ENCODE peak calls at places on chromosomes 5 and 9, in seven cellular contexts. S, Q, K, L, Y, O and G are unnamed samples.
A peak's percentile ranks its signal among the peaks of the same experiment; 100 is the strongest.

GRCh38 chr5:136166909-136167308 is 26.1 kb downstream of the SMIM32 start:
- DNase-seq in S (no peak), Q (no peak), K (peak; percentile 21), L (no peak), Y (no peak), O (no peak), G (no peak)

GRCh38 chr9:14342746-14343145 is 28.8 kb upstream of the NFIB start:
- DNase-seq in S (no peak), Q (no peak), K (no peak), L (no peak), Y (no peak), O (no peak), G (no peak)

GRCh38 chr9:129143461-129143927 is 32.3 kb downstream of the PTPA start:
- DNase-seq in S (no peak), Q (no peak), K (no peak), L (peak; percentile 48), Y (no peak), O (peak; percentile 37), G (no peak)

GRCh38 chr9:12141422-12141821 is 551.8 kb upstream of the TYRP1 start:
- DNase-seq in S (no peak), Q (no peak), K (no peak), L (no peak), Y (no peak), O (no peak), G (no peak)

GRCh38 chr5:75622564-75622963 is 11.3 kb downstream of the ANKDD1B start:
- DNase-seq in S (no peak), Q (no peak), K (no peak), L (no peak), Y (no peak), O (no peak), G (no peak)

GRCh38 chr5:110086658-110087388 is 397.1 kb downstream of the MAN2A1 start:
- DNase-seq in S (no peak), Q (no peak), K (no peak), L (no peak), Y (no peak), O (no peak), G (no peak)

GRCh38 chr5:169970911-169971436 is 9.3 kb downstream of the INSYN2B start:
- DNase-seq in S (peak; percentile 24), Q (no peak), K (no peak), L (no peak), Y (no peak), O (no peak), G (no peak)

GRCh38 chr9:72788966-72789365 is 163.9 kb downstream of the ALDH1A1 start:
- DNase-seq in S (no peak), Q (no peak), K (no peak), L (no peak), Y (no peak), O (no peak), G (no peak)

GRCh38 chr5:108093186-108093585 is 288.7 kb downstream of the FBXL17 start:
- DNase-seq in S (peak; percentile 41), Q (no peak), K (no peak), L (no peak), Y (no peak), O (no peak), G (no peak)

GRCh38 chr9:111148390-111148993 is 110.2 kb upstream of the LPAR1 start:
- DNase-seq in S (peak; percentile 17), Q (no peak), K (no peak), L (no peak), Y (no peak), O (no peak), G (no peak)

GRCh38 chr9:89558500-89558899 is 46.3 kb upstream of the GADD45G start:
- DNase-seq in S (no peak), Q (no peak), K (no peak), L (no peak), Y (no peak), O (no peak), G (no peak)
- TF ChIP-seq TAF1 in S (no peak), Q (no peak), K (no peak), L (no peak), Y (no peak), O (no peak), G (no peak)

GRCh38 chr9:134853893-134854292 is 26.7 kb upstream of the FCN2 start:
- DNase-seq in S (no peak), Q (no peak), K (no peak), L (no peak), Y (no peak), O (no peak), G (peak; percentile 10)
- TF ChIP-seq POLR2AphosphoS5 in S (no peak), Q (no peak), K (no peak), L (no peak), Y (no peak), O (no peak), G (no peak)

DNA sequence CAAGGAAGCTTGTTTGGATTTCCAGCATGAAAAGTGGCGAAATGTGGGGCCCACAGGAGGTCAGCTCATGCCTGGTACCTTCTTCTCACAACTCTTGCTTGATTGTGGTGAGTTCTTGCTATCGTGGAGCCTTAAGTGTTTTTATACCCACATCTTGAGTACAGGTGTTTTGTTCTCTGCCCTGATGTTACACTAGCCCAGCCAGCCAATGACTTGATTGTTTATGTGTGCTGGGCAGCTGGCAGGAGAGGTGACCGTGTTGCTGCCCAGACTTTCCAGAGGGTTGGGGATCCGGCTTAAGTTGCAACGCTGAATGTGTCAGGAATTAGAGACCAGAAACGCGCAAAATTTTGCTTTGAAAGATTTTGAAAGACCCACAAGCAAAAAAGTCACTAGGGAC is 24.0 kb upstream of the TPPP start:
- DNase-seq in S (no peak), Q (no peak), K (no peak), L (no peak), Y (no peak), O (no peak), G (no peak)
- TF ChIP-seq TAF1 in S (no peak), Q (no peak), K (no peak), L (no peak), Y (no peak), O (no peak), G (no peak)

DNA sequence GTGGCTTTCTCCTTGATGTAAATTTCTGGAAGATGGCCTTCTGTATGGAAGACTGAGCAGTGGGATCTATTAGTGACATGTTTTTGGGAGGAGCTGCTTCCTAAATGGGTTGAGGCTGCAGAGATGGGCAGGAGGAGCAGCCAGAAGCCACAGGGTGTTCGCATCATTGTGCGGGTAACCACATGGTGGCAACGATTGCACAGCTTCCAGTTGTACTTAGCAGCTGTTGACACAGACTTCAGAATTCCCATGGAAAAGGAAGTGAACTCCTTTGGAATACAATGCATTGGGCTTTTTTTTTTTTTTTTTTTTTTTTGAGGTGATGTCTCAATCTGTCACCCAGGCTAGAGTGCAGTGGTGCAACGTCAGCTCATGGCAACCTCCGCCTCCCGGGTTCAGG is 297.3 kb downstream of the NR3C1 start:
- DNase-seq in S (peak; percentile 45), Q (no peak), K (no peak), L (peak; percentile 80), Y (no peak), O (no peak), G (no peak)
- TF ChIP-seq POLR2AphosphoS5 in S (no peak), Q (no peak), K (no peak), L (no peak), Y (no peak), O (no peak), G (no peak)

GRCh38 chr5:129398279-129398678 is 61.8 kb upstream of the ADAMTS19 start:
- DNase-seq in S (no peak), Q (no peak), K (no peak), L (no peak), Y (no peak), O (no peak), G (no peak)
- TF ChIP-seq TAF1 in S (no peak), Q (no peak), K (no peak), L (no peak), Y (no peak), O (no peak), G (no peak)

DNA sequence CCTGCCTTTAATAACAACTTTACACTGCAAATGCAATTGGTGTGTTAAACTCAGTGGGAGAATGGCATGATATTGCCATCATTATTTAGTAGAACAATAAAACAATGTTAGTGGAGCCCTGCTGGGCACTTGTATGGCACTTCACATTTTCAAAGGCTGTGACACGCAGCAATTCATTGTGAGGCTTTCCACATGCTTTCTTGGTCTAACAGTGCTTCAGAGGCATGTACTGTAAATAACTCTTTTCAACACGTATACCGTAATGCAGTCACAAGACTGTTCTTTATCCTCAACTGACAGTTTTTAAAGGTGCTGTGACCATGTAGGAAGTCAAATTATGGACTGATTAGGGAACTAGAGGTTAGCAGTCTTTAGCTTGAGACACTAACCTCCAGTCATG is 155.5 kb upstream of the EPB41L4A start:
- DNase-seq in S (no peak), Q (no peak), K (no peak), L (no peak), Y (no peak), O (no peak), G (no peak)
- TF ChIP-seq POLR2AphosphoS5 in S (no peak), Q (no peak), K (no peak), L (no peak), Y (no peak), O (no peak), G (no peak)

GRCh38 chr5:177434437-177434836 is 8.0 kb downstream of the GRK6 start:
- DNase-seq in S (no peak), Q (no peak), K (no peak), L (no peak), Y (no peak), O (no peak), G (no peak)
- TF ChIP-seq TAF1 in S (no peak), Q (no peak), K (no peak), L (no peak), Y (no peak), O (no peak), G (no peak)

GRCh38 chr9:20996809-20997208 is 34.6 kb downstream of the HACD4 start:
- DNase-seq in S (no peak), Q (no peak), K (peak; percentile 56), L (no peak), Y (no peak), O (no peak), G (no peak)
- TF ChIP-seq POLR2AphosphoS5 in S (no peak), Q (no peak), K (no peak), L (no peak), Y (no peak), O (no peak), G (no peak)